ENCODE peak calls at places on chromosomes 11 and 22, in four cellular contexts. B is NCI-H2029, I is germinal center, J is NCI-H510A treated with DMSO at 0.1 percent for 48 hours. A is an unnamed sample.

GRCh38 chr22:46024136-46024840 is 47.3 kb upstream of the WNT7B start:
- DNase-seq in B (no peak), I (no peak), J (no peak), A (no peak)

GRCh38 chr11:75313457-75314272 is 37.8 kb downstream of the ARRB1 start:
- DNase-seq in B (peak; percentile 58), I (no peak), J (peak; percentile 72), A (no peak)

GRCh38 chr11:14411818-14412217 is 52.8 kb upstream of the RRAS2 start:
- DNase-seq in B (no peak), I (no peak), J (no peak), A (no peak)

GRCh38 chr11:110311783-110312578 is 15.6 kb upstream of the RDX start:
- DNase-seq in B (no peak), I (no peak), J (no peak), A (no peak)

GRCh38 chr11:109728056-109728455 is 306.1 kb downstream of the C11orf87 start:
- DNase-seq in B (no peak), I (no peak), J (peak; percentile 57), A (no peak)

GRCh38 chr22:36465232-36466021 is 16.0 kb downstream of the TXN2 start:
- DNase-seq in B (peak; percentile 89), I (no peak), J (no peak), A (no peak)

GRCh38 chr11:2093575-2094353 is 45.4 kb downstream of the IGF2 start:
- DNase-seq in B (no peak), I (no peak), J (no peak), A (no peak)

GRCh38 chr11:76510060-76511047 is 65.5 kb downstream of the EMSY start:
- DNase-seq in B (no peak), I (no peak), J (no peak), A (no peak)

GRCh38 chr11:112605093-112605666 is 344.5 kb upstream of the PLET1 start:
- DNase-seq in B (no peak), I (no peak), J (no peak), A (no peak)

GRCh38 chr22:44583076-44583760 is 85.2 kb upstream of the RTL6 start:
- DNase-seq in B (no peak), I (no peak), J (no peak), A (no peak)

GRCh38 chr11:118634435-118635236 is 27.2 kb downstream of the PHLDB1 start:
- DNase-seq in B (peak; percentile 76), I (no peak), J (peak; percentile 80), A (no peak)

GRCh38 chr11:60753309-60753708 is 3.4 kb upstream of the MS4A15 start:
- DNase-seq in B (no peak), I (no peak), J (no peak), A (no peak)

GRCh38 chr11:124467376-124468061 is 22.0 kb upstream of the OR8B8 start:
- DNase-seq in B (no peak), I (no peak), J (no peak), A (no peak)

GRCh38 chr11:46240371-46240770 is 37.1 kb upstream of the CREB3L1 start:
- DNase-seq in B (no peak), I (no peak), J (no peak), A (no peak)

GRCh38 chr11:17532814-17533213 is 11.4 kb downstream of the USH1C start:
- DNase-seq in B (no peak), I (no peak), J (no peak), A (no peak)

GRCh38 chr11:108596701-108597100 is 3.1 kb upstream of the EXPH5 start:
- DNase-seq in B (no peak), I (no peak), J (no peak), A (no peak)

GRCh38 chr11:100681064-100681502 is 6.0 kb upstream of the ARHGAP42 start:
- DNase-seq in B (peak; percentile 76), I (peak; percentile 53), J (no peak), A (peak; percentile 56)

GRCh38 chr22:27670701-27671412 is 130.7 kb downstream of the MN1 start:
- DNase-seq in B (no peak), I (no peak), J (no peak), A (no peak)

GRCh38 chr11:95104916-95105315 is 15.3 kb downstream of the ENDOD1 start:
- DNase-seq in B (no peak), I (no peak), J (no peak), A (no peak)

GRCh38 chr11:44133335-44133946 is 38.0 kb downstream of the EXT2 start:
- DNase-seq in B (no peak), I (no peak), J (peak; percentile 14), A (peak; percentile 18)

GRCh38 chr11:35138949-35139881 is at the start of gene CD44:
- DNase-seq in B (no peak), I (peak; percentile 59), J (no peak), A (no peak)

GRCh38 chr22:50398698-50399648 is 55.8 kb downstream of the PPP6R2 start:
- DNase-seq in B (peak; percentile 1), I (no peak), J (no peak), A (no peak)

GRCh38 chr22:31488346-31488883 is 1.2 kb downstream of the EIF4ENIF1 start:
- DNase-seq in B (no peak), I (peak; percentile 17), J (no peak), A (no peak)

GRCh38 chr11:109629734-109630133 is 207.7 kb downstream of the C11orf87 start:
- DNase-seq in B (no peak), I (no peak), J (no peak), A (no peak)

GRCh38 chr11:104451193-104451592 is 287.2 kb upstream of the PDGFD start:
- DNase-seq in B (no peak), I (no peak), J (peak; percentile 38), A (no peak)

GRCh38 chr11:77656362-77656761 is 18.8 kb upstream of the CLNS1A start:
- DNase-seq in B (no peak), I (no peak), J (no peak), A (no peak)

GRCh38 chr11:119433369-119433749 is 10.4 kb upstream of the THY1 start:
- DNase-seq in B (no peak), I (no peak), J (no peak), A (no peak)

GRCh38 chr11:12389676-12390075 is 12.3 kb downstream of the PARVA start:
- DNase-seq in B (no peak), I (no peak), J (no peak), A (no peak)

GRCh38 chr11:119509969-119510401 is 87.0 kb upstream of the THY1 start:
- DNase-seq in B (no peak), I (peak; percentile 65), J (no peak), A (peak; percentile 36)

GRCh38 chr11:69297926-69298777 is 4.2 kb downstream of the MYEOV start:
- DNase-seq in B (no peak), I (peak; percentile 71), J (no peak), A (peak; percentile 57)

GRCh38 chr11:81237139-81237538 is 1496.5 kb downstream of the FAM181B start:
- DNase-seq in B (peak; percentile 3), I (no peak), J (peak; percentile 77), A (peak; percentile 19)

GRCh38 chr22:45328822-45329535 is 19.2 kb downstream of the FAM118A start:
- DNase-seq in B (peak; percentile 38), I (no peak), J (no peak), A (no peak)

GRCh38 chr11:27699242-27699925 is 871 bp downstream of the BDNF start:
- DNase-seq in B (no peak), I (no peak), J (no peak), A (no peak)

GRCh38 chr11:13463779-13464290 is 813 bp upstream of the BTBD10 start:
- DNase-seq in B (no peak), I (no peak), J (peak; percentile 5), A (no peak)

GRCh38 chr11:123111465-123111864 is 49.5 kb upstream of the HSPA8 start:
- DNase-seq in B (peak; percentile 56), I (peak; percentile 52), J (peak; percentile 26), A (peak; percentile 66)

GRCh38 chr11:88297320-88298263 is 39.9 kb downstream of the CTSC start:
- DNase-seq in B (no peak), I (no peak), J (peak; percentile 6), A (no peak)